ENCODE peak calls at places on chromosomes 3 and 15, in nine cellular contexts. B is pancreas, C is H7, O is astrocyte of the cerebellum, M is HCT116, K is HAP-1, X is astrocyte of the spinal cord, R is tibial nerve, J is cardiac muscle cell. L is an unnamed sample.

GRCh38 chr3:119294889-119295769 is 946 bp downstream of the ARHGAP31 start:
- DNase-seq in B (peak), C (peak), O (no peak), M (no peak), K (peak), X (peak), R (peak), J (peak), L (peak)

GRCh38 chr15:58407786-58408185 is 24.0 kb upstream of the LIPC start:
- DNase-seq in B (no peak), C (no peak), O (no peak), M (no peak), K (no peak), X (no peak), R (no peak), J (no peak), L (no peak)

GRCh38 chr3:72510247-72510646 is 338.0 kb downstream of the SHQ1 start:
- DNase-seq in B (no peak), C (no peak), O (no peak), M (no peak), K (no peak), X (no peak), R (no peak), J (no peak), L (no peak)

GRCh38 chr3:65758438-65758837 is 280.3 kb downstream of the MAGI1 start:
- DNase-seq in B (no peak), C (no peak), O (no peak), M (no peak), K (no peak), X (no peak), R (no peak), J (no peak), L (no peak)

GRCh38 chr3:21620511-21621395 is 130.3 kb downstream of the ZNF385D start:
- DNase-seq in B (no peak), C (no peak), O (no peak), M (no peak), K (no peak), X (no peak), R (no peak), J (no peak), L (no peak)

GRCh38 chr3:192409838-192410683 is 317.3 kb downstream of the FGF12 start:
- DNase-seq in B (no peak), C (peak), O (peak), M (no peak), K (peak), X (peak), R (no peak), J (peak), L (no peak)

GRCh38 chr3:14439501-14440167 is 37.2 kb downstream of the SLC6A6 start:
- DNase-seq in B (peak), C (no peak), O (peak), M (no peak), K (no peak), X (peak), R (peak), J (no peak), L (no peak)

GRCh38 chr3:118478706-118479276 is 555.9 kb downstream of the IGSF11 start:
- DNase-seq in B (no peak), C (no peak), O (no peak), M (no peak), K (peak), X (no peak), R (no peak), J (no peak), L (no peak)

GRCh38 chr3:149621218-149622005 is 36.4 kb downstream of the WWTR1 start:
- DNase-seq in B (no peak), C (no peak), O (peak), M (no peak), K (no peak), X (peak), R (no peak), J (peak), L (no peak)

GRCh38 chr3:1251282-1252060 is 158.6 kb downstream of the CNTN6 start:
- DNase-seq in B (no peak), C (no peak), O (no peak), M (no peak), K (no peak), X (peak), R (no peak), J (no peak), L (no peak)

GRCh38 chr15:66841953-66842681 is 140.1 kb downstream of the SMAD6 start:
- DNase-seq in B (peak), C (peak), O (peak), M (peak), K (no peak), X (peak), R (peak), J (peak), L (peak)

GRCh38 chr3:194081826-194082225 is 54.1 kb upstream of the HES1 start:
- DNase-seq in B (no peak), C (no peak), O (no peak), M (no peak), K (no peak), X (no peak), R (no peak), J (no peak), L (no peak)

GRCh38 chr3:100400424-100400781 is 486 bp downstream of the TOMM70 start:
- DNase-seq in B (no peak), C (no peak), O (no peak), M (no peak), K (no peak), X (peak), R (no peak), J (peak), L (peak)

GRCh38 chr3:45864760-45865567 is 21.4 kb upstream of the CCR9 start:
- DNase-seq in B (no peak), C (no peak), O (no peak), M (no peak), K (no peak), X (no peak), R (no peak), J (no peak), L (no peak)

GRCh38 chr3:39569095-39569494 is 101.6 kb downstream of the MOBP start:
- DNase-seq in B (no peak), C (no peak), O (no peak), M (no peak), K (no peak), X (no peak), R (no peak), J (no peak), L (no peak)

GRCh38 chr3:55723653-55724406 is 236.7 kb upstream of the WNT5A start:
- DNase-seq in B (no peak), C (peak), O (no peak), M (no peak), K (no peak), X (no peak), R (no peak), J (no peak), L (no peak)

GRCh38 chr15:94242257-94242656 is 10.9 kb downstream of the MCTP2 start:
- DNase-seq in B (no peak), C (no peak), O (no peak), M (no peak), K (no peak), X (no peak), R (no peak), J (no peak), L (no peak)

GRCh38 chr15:25848769-25849430 is 14.2 kb downstream of the ATP10A start:
- DNase-seq in B (no peak), C (peak), O (no peak), M (no peak), K (peak), X (no peak), R (no peak), J (no peak), L (peak)

GRCh38 chr3:52494446-52494845 is 692 bp upstream of the STAB1 start:
- DNase-seq in B (no peak), C (peak), O (no peak), M (no peak), K (no peak), X (no peak), R (no peak), J (no peak), L (no peak)

GRCh38 chr3:156378871-156379270 is 176.0 kb downstream of the SSR3 start:
- DNase-seq in B (no peak), C (no peak), O (no peak), M (no peak), K (no peak), X (no peak), R (no peak), J (no peak), L (no peak)

GRCh38 chr15:39247574-39247973 is 333.3 kb upstream of the THBS1 start:
- DNase-seq in B (no peak), C (no peak), O (no peak), M (no peak), K (no peak), X (peak), R (no peak), J (no peak), L (no peak)

GRCh38 chr3:108008931-108009635 is 81.7 kb downstream of the CD47 start:
- DNase-seq in B (no peak), C (no peak), O (peak), M (no peak), K (no peak), X (peak), R (no peak), J (no peak), L (no peak)

GRCh38 chr3:128383316-128384235 is 83.1 kb downstream of the DNAJB8 start:
- DNase-seq in B (peak), C (no peak), O (no peak), M (peak), K (no peak), X (peak), R (peak), J (peak), L (no peak)

DNA sequence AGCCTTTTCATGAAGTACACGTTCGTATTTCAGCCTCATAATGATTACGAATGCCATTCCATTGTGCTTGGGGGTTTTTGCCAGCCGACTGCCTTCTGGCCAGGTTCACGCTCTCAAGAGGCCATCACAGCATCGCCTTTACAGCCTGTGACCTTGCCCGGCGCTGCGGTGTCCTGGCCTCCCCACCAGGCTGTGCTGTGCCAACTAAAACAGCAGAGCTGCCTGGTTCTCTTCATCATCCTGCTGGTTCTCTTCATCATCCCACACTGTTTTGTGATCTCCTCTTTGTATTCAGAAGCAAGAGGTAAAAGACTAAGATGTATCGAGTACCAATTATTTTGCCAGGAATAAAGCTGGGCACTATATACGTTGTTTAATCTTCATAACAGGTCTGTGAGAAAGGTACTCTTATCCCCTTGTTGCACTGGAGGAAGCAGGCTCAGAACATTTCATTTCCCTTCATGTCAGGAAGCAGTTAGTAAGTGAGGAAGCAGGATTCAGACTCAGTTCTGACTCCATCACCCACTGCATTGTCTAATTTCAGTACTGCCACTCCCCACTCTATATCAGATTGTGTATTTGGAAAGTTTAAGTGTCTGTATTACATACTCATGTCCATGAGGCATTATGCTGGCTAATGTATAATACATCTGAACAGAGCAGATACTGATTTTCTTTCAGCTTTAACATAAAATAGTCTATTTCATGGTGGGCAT is 92.7 kb downstream of the LRRC28 start:
- DNase-seq in B (no peak), C (peak), O (no peak), M (no peak), K (no peak), X (no peak), R (no peak), J (peak), L (no peak)
- H3K4me3 ChIP-seq in B (no peak), C (no peak), O (no peak), M (no peak), K (no peak), X (no peak), R (no peak), J (no peak), L (no peak)

DNA sequence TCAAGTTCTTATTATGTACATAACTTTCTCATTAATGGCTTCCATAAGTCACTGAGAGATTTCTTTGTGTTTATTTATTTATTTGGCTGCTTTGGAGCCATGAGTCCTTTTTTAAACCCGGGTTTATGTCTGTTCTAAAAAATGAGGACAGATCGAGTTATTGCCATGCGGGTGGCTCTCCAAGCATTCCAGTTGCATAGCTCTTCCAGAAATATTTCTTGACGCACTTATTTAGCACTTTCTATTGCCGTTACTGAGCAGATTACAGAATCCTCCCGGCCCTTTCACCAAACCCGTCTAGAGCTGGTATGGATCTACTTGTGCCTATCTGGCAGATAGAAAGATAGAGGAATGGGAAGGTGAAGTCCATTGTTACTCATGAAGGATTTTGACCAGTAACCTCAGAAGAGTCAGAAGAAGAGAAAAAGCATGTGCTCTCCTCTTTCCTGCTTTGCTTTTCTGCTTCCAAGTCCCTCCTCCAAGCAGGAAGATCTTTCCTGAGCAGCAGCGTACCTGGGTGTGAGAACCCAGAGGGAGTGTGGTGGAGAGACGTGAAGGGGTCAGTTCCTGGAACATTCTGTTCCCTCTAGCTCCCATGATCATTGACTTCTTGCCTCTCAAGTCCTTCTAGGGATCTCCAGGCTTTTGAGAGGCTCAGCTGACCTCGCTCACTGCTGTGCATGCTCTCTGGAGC is 112.8 kb downstream of the LPP start:
- DNase-seq in B (no peak), C (no peak), O (no peak), M (no peak), K (no peak), X (peak), R (peak), J (no peak), L (no peak)
- H3K4me3 ChIP-seq in B (no peak), C (no peak), O (peak), M (no peak), K (no peak), X (peak), R (no peak), J (no peak), L (no peak)

DNA sequence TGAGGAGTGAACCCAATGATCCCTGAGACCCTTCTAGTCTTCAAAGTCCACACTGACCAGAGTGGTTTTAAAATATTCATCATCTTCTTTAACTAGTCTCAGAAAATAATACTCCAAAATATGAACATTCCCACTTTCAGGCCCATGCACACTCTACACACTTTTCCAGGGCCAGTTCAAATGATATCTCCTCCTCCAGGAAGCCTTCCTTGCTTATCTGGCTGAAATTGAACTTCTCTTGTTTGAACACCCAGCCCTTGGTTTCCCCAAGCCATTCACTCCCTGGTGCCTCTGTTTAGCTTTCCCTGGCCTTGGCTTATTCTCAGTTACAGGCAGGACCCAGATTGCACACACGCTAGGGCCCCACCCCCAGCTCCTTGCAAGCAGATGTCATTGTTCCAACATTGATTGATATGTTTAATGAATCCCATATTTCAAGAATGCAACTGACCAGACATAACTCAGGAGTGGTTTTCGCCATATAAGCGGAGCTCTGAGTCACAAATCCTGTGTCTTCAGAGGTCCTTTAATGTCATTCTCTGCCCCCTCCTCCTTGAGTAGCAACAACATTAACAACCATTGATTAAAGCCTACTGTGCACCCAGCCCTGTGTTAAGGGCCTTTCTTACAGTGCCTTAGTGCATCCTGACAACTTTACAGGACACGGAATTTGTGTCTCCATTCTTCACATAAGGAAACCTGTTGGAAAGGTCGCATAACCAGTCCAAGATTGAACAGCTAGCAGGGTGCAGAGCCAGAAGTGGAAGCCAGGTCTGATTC is 2.1 kb downstream of the ITGA11 start:
- DNase-seq in B (no peak), C (no peak), O (no peak), M (no peak), K (no peak), X (no peak), R (peak), J (no peak), L (no peak)
- H3K4me3 ChIP-seq in B (no peak), C (no peak), O (peak), M (no peak), K (no peak), X (peak), R (no peak), J (no peak), L (no peak)

GRCh38 chr15:83284563-83285283 is at the start of gene BNC1:
- DNase-seq in B (no peak), C (peak), O (no peak), M (no peak), K (no peak), X (peak), R (no peak), J (peak), L (no peak)
- H3K4me3 ChIP-seq in B (peak), C (peak), O (peak), M (no peak), K (peak), X (peak), R (peak), J (peak), L (no peak)

DNA sequence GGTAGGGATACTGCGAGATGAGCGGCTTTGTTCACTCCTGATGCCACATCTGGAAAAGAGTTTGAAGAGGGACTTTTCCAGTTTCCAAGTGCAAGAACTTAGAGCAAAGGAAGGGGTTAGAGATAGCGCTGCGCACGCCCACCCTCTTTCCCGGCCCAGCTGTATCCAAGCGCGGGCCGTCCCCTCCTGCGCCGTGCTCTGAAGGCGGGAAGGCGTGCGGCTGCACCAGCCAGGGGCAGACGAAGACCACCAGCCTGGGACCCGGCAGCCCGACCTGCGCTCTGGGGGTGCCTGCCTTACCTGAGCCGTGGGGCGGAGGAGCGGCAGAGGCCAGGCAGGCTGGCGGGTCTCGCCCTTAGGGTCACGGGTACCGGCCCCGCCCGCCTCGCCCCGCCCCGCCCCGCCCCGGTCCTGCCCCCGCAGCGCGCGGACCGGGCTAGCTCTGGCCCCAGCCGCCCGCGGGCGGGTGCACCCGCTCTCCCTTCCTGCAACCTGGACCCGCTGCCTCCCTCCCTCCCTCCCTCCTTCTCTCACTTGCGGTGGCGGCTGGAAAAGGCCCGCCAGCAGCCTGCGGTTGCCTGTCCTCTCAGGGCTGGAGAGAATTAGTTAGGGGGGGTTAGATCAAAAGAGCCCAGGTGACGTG is at the start of gene WDR72:
- DNase-seq in B (no peak), C (peak), O (no peak), M (no peak), K (no peak), X (no peak), R (no peak), J (peak), L (no peak)
- H3K4me3 ChIP-seq in B (peak), C (peak), O (peak), M (no peak), K (no peak), X (no peak), R (no peak), J (peak), L (no peak)

L was measured in Caco-2.